ENCODE peak calls at places on chromosomes 4 and X, in ten cellular contexts. Y is body of pancreas, X is upper lobe of left lung, E is A549, V is IMR-90, W is HepG2, I is heart left ventricle, G is GM12878, Q is right lobe of liver, P is K562. A is an unnamed sample.

GRCh38 chr4:141669501-141669900 is 33.1 kb downstream of the IL15 start:
- ATAC-seq in Y (no peak), X (no peak), E (no peak), V (no peak), W (no peak), I (no peak), G (no peak), Q (no peak), P (no peak), A (no peak)

GRCh38 chrX:112669834-112670233 is 9.9 kb downstream of the LHFPL1 start:
- ATAC-seq in Y (no peak), X (no peak), E (no peak), V (no peak), W (no peak), I (no peak), G (peak), Q (no peak), P (no peak), A (no peak)

GRCh38 chr4:8303485-8304281 is 34.1 kb downstream of the HTRA3 start:
- ATAC-seq in Y (no peak), X (no peak), E (peak), V (peak), W (peak), I (no peak), G (no peak), Q (peak), P (peak), A (no peak)

GRCh38 chr4:25487155-25487554 is 110.1 kb downstream of the ANAPC4 start:
- ATAC-seq in Y (no peak), X (no peak), E (no peak), V (no peak), W (no peak), I (no peak), G (no peak), Q (no peak), P (no peak), A (no peak)

GRCh38 chr4:14524236-14524635 is 478.0 kb upstream of the CPEB2 start:
- ATAC-seq in Y (no peak), X (no peak), E (no peak), V (no peak), W (no peak), I (no peak), G (no peak), Q (no peak), P (no peak), A (no peak)

GRCh38 chrX:46961097-46961496 is 48.9 kb downstream of the JADE3 start:
- ATAC-seq in Y (no peak), X (no peak), E (no peak), V (no peak), W (no peak), I (no peak), G (no peak), Q (no peak), P (no peak), A (no peak)

GRCh38 chr4:168619266-168619631 is 122.4 kb downstream of the PALLD start:
- ATAC-seq in Y (no peak), X (no peak), E (peak), V (peak), W (no peak), I (peak), G (no peak), Q (no peak), P (no peak), A (no peak)

GRCh38 chr4:105472871-105473339 is 957 bp downstream of the PPA2 start:
- ATAC-seq in Y (no peak), X (no peak), E (peak), V (peak), W (peak), I (peak), G (peak), Q (peak), P (peak), A (peak)

GRCh38 chr4:95049838-95050237 is 292.1 kb downstream of the BMPR1B start:
- ATAC-seq in Y (no peak), X (no peak), E (no peak), V (peak), W (no peak), I (no peak), G (no peak), Q (no peak), P (no peak), A (no peak)

GRCh38 chr4:80049813-80050534 is 23.1 kb downstream of the ANTXR2 start:
- ATAC-seq in Y (no peak), X (peak), E (no peak), V (no peak), W (no peak), I (peak), G (no peak), Q (peak), P (no peak), A (peak)

GRCh38 chrX:41692162-41692749 is 3.5 kb downstream of the GPR34 start:
- ATAC-seq in Y (no peak), X (no peak), E (no peak), V (peak), W (no peak), I (peak), G (no peak), Q (peak), P (no peak), A (no peak)

GRCh38 chrX:41686788-41687187 is 2.0 kb upstream of the GPR34 start:
- ATAC-seq in Y (no peak), X (no peak), E (no peak), V (no peak), W (no peak), I (no peak), G (peak), Q (no peak), P (no peak), A (no peak)

GRCh38 chrX:41689711-41690110 is 938 bp downstream of the GPR34 start:
- ATAC-seq in Y (no peak), X (no peak), E (no peak), V (no peak), W (no peak), I (no peak), G (no peak), Q (peak), P (no peak), A (no peak)

GRCh38 chrX:41688154-41688553 is 619 bp upstream of the GPR34 start:
- ATAC-seq in Y (no peak), X (no peak), E (no peak), V (no peak), W (no peak), I (no peak), G (no peak), Q (no peak), P (no peak), A (no peak)

GRCh38 chrX:41688835-41689234 is at the start of gene GPR34:
- ATAC-seq in Y (no peak), X (peak), E (no peak), V (no peak), W (no peak), I (no peak), G (peak), Q (no peak), P (no peak), A (no peak)
- TF ChIP-seq POLR2A in Y (no peak), X (no peak), E (no peak), V (no peak), W (no peak), I (no peak), G (no peak), Q (no peak), P (no peak), A (no peak)

DNA sequence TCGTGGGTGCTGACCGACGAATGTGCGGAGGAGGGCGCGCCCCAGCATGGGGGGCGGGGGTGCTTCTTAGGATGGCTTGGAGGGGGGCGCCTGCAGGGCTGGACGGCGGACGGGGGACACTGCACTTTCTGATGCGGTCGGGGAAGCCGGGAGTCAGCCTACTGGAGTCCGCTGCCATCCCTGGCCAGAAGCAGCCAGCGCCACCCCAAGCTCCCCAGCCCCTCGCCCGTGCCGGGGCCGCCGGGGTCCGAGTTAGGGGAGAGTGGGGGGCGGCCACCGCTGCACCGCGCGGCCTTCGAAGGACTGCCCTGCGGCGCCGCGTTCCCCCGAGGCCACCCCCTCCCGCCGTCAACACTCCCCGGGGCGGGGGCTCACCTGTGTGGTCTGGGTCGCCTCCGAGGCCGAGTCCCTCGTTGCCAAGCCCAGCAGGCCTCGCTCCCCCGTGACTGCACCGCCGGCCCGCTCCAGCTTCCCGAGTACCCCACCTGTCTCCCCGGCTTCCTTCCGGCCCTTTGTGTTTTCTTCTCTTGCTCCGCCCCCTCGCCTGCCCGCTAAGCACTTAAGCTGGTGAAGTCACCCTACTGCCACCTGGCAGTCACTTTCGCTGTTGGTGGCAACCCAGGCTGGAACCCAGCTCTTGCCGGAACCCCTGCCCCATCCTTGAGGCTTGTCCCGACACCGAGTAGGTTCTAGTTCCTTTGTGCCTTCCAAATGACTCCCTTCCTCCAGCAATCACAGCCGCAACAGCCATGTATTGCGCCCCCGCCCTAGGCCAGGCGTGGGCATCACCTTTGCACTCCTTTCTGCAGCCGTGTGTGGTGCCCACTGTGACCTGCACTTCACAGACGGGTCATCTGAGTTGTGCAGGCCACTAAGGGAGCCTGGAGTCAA is at the start of gene OCIAD2:
- ATAC-seq in Y (peak), X (peak), E (peak), V (peak), W (no peak), I (peak), G (peak), Q (peak), P (no peak), A (peak)
- TF ChIP-seq POLR2A in Y (peak), X (peak), E (peak), V (no peak), W (no peak), I (no peak), G (peak), Q (peak), P (no peak), A (no peak)

DNA sequence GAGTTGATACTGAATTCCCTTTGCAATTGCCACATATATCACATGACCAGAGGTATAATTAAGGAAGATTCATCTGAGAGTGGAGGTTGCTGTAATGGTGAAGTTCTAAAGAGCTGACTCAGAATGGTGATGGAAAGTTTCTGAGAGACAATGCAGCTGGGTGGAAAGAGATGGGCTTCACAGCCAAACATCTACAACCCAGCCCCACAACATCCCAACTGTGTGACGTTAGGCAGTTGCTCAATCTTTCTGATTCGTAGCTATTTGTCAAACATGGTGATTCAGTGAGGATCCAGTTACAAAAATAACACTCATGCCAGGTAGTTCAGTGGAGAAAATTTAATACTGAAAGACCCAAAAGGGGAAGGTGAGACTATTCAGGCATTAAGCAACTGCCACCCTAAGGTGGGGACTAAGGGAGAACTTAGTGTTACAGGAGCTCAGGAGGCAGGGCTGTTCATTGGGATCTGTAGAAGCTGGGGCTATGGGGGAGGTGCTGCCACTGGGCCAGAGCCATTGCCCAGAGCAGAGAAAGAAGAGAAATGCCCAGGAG is 6.9 kb upstream of the AFF1 start:
- ATAC-seq in Y (peak), X (peak), E (peak), V (peak), W (peak), I (peak), G (peak), Q (peak), P (peak), A (peak)
- TF ChIP-seq POLR2A in Y (no peak), X (no peak), E (no peak), V (no peak), W (no peak), I (no peak), G (no peak), Q (no peak), P (no peak), A (no peak)

GRCh38 chr4:121408-122084 is 2.8 kb upstream of the ZNF718 start:
- ATAC-seq in Y (no peak), X (no peak), E (no peak), V (no peak), W (no peak), I (no peak), G (no peak), Q (no peak), P (no peak), A (no peak)

GRCh38 chr4:120616-121015 is 3.7 kb upstream of the ZNF718 start:
- ATAC-seq in Y (no peak), X (no peak), E (no peak), V (no peak), W (no peak), I (no peak), G (no peak), Q (no peak), P (no peak), A (no peak)

GRCh38 chr4:125833-126232 is 1.5 kb downstream of the ZNF718 start:
- ATAC-seq in Y (no peak), X (no peak), E (no peak), V (no peak), W (no peak), I (no peak), G (no peak), Q (no peak), P (no peak), A (no peak)

GRCh38 chr4:125085-125820 is 952 bp downstream of the ZNF718 start:
- ATAC-seq in Y (peak), X (peak), E (peak), V (peak), W (no peak), I (peak), G (peak), Q (peak), P (peak), A (no peak)

DNA sequence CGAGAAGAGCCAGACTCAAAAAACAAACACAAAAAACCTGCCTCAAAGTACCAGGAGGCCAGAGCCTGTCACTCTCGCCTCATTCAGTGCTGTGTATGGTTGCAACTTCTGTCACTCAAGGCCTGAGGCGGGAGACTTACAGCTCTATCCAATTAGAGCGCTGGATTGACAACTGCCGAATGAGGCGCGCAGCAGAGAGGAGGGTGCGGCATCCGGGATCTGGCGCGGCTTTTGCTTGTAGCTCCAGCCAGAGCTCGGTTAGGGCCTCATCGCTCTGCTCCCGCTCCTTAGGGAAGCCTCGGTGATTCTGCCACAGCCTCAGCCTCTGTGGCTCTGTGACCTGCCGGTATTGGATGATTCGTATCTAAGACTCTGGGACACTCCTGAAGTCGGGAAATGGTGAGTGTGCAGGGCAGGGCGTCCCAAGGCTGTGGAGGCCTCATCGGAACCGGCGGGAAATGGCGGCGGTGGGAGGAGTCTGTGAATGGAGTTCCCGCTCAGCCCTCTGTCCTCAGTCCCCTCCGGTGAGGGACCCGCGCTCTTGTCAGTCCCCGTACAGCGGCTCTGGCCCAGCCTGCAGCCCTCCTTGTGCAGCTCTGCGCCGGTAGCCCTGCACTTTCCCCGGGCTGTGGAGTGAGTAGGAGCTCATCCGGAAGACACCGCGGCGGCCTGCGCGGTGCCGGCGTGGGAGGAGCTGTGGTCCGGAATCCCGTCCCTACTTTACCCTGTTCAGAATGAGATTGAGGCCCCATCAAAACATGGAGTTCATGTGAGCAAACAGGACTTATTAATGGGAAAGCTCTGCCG is at the start of gene ZNF718:
- ATAC-seq in Y (peak), X (peak), E (peak), V (peak), W (no peak), I (peak), G (peak), Q (peak), P (peak), A (peak)
- TF ChIP-seq POLR2A in Y (peak), X (peak), E (peak), V (peak), W (no peak), I (no peak), G (peak), Q (peak), P (peak), A (peak)

DNA sequence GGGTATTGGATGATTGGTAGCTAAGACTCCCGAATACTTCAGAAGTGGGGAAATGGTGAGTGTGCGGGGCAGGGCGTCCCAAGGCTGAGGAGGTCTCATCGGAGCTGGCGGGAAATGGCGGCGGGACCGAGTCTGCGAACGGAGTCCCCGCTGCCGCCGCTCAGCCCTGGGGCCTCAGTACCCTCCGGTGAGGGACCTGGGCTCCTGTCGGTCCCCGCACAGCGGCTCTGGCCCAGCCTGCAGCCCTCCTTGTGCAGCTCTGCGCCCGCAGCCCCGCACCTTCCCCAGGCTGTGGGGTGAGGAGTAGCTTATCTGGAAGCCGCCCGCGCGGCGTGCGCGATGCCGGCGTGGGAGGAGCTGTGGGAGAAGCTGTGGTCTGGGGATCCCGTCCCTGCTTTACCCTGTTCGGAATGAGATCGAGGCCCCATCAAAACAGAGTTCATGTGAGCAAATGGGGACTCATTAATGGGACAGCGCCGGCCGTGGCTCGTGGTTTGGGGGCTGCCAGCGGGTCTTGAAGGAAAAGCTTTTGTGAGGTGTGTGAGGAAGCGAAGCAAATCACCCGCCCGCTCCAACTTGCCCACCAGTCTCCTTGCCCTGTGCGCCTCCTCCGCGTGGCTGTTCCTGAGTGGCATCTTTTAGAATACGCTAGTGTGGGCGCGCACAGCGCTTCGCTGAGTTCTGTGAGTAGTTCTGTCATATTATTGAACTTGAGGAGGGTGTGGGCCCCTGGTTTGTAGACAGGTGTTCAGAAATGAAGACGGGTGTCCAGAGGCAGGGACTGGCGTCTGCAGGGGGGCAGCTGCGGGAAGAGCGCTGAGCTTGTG is 531 bp downstream of the ZNF141 start:
- ATAC-seq in Y (peak), X (peak), E (peak), V (peak), W (no peak), I (peak), G (peak), Q (peak), P (no peak), A (peak)
- TF ChIP-seq POLR2A in Y (no peak), X (peak), E (no peak), V (peak), W (no peak), I (no peak), G (peak), Q (peak), P (no peak), A (no peak)

GRCh38 chr4:102827674-102828496 is 534 bp upstream of the UBE2D3 start:
- ATAC-seq in Y (peak), X (peak), E (peak), V (peak), W (peak), I (peak), G (peak), Q (peak), P (peak), A (peak)
- TF ChIP-seq POLR2A in Y (peak), X (peak), E (peak), V (peak), W (peak), I (no peak), G (peak), Q (peak), P (peak), A (peak)

DNA sequence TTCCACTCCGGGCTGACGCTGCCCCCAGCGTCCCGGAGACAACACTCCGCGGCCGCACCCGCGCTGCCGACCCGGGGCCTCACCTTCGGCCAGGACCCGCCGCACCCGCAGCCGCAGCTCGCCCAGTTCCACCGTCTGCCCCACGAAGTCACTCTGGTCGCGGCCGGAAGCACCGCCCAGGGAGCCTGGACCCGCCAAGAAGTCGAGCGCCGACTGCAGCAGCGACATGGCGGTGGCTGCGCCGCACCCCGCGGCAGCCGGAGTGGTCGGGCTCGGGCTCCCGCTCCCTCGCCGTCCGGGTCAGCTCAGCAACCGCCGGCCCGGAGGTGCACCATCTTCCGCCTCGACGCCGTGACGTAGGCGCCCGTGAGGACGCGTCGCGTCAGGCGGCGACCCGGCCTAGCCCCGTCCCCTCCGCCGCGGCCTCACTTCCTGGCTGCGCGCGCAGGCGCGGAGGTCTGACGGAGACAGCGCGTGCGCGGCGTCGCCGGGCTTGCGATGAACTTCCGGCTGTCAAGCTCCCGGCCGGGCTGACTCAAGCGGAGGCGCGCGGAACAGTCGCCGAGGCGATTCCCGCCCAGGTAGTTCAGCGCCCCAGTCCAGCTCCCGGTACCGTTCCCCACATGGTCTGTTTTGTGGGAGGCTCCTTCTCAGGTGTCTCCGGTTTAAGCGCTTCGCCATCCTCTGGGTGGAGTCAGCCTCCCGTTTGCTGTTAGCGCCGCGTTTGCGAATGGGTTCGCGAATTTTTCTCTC is at the start of the genes GAK and TMEM175:
- ATAC-seq in Y (peak), X (peak), E (peak), V (peak), W (peak), I (peak), G (peak), Q (peak), P (peak), A (peak)
- TF ChIP-seq POLR2A in Y (peak), X (peak), E (peak), V (peak), W (peak), I (peak), G (peak), Q (peak), P (peak), A (peak)